ENCODE peak calls at places on chromosomes 11 and 22, in nine cellular contexts. F, O, X, J, P, E, R, V and W are unnamed samples.

GRCh38 chr22:46578251-46578823 is 40.9 kb upstream of the CELSR1 start:
- DNase-seq in F (peak), O (no peak), X (no peak), J (no peak), P (no peak), E (no peak), R (no peak), V (no peak), W (no peak)

GRCh38 chr11:98772799-98773198 is 247.9 kb upstream of the CNTN5 start:
- DNase-seq in F (no peak), O (no peak), X (no peak), J (no peak), P (no peak), E (no peak), R (no peak), V (no peak), W (no peak)

GRCh38 chr11:32431657-32432056 is 3.7 kb downstream of the WT1 start:
- DNase-seq in F (no peak), O (no peak), X (no peak), J (no peak), P (no peak), E (no peak), R (no peak), V (no peak), W (no peak)

GRCh38 chr11:122706689-122707088 is 51.2 kb downstream of the UBASH3B start:
- DNase-seq in F (no peak), O (no peak), X (no peak), J (no peak), P (peak), E (no peak), R (no peak), V (no peak), W (no peak)

GRCh38 chr11:68525930-68526329 is 65.4 kb downstream of the PPP6R3 start:
- DNase-seq in F (no peak), O (no peak), X (no peak), J (no peak), P (peak), E (no peak), R (no peak), V (no peak), W (no peak)

GRCh38 chr11:11426226-11426915 is 73.3 kb upstream of the CSNK2A3 start:
- DNase-seq in F (no peak), O (no peak), X (no peak), J (no peak), P (no peak), E (no peak), R (no peak), V (no peak), W (no peak)

GRCh38 chr22:37905534-37906363 is at the start of gene MICALL1:
- DNase-seq in F (peak), O (peak), X (no peak), J (peak), P (peak), E (peak), R (peak), V (no peak), W (peak)

GRCh38 chr11:23311986-23312940 is 452.0 kb upstream of the CCDC179 start:
- DNase-seq in F (no peak), O (no peak), X (no peak), J (no peak), P (peak), E (peak), R (no peak), V (no peak), W (no peak)

GRCh38 chr11:46668480-46669085 is 31.8 kb downstream of the ARHGAP1 start:
- DNase-seq in F (no peak), O (no peak), X (no peak), J (no peak), P (no peak), E (no peak), R (no peak), V (no peak), W (no peak)

GRCh38 chr22:32644252-32645100 is 157.0 kb upstream of the TIMP3 start:
- DNase-seq in F (no peak), O (peak), X (no peak), J (peak), P (peak), E (no peak), R (peak), V (no peak), W (no peak)

GRCh38 chr11:119660166-119660720 is 68.8 kb downstream of the NECTIN1 start:
- DNase-seq in F (no peak), O (peak), X (no peak), J (no peak), P (no peak), E (no peak), R (no peak), V (no peak), W (no peak)

DNA sequence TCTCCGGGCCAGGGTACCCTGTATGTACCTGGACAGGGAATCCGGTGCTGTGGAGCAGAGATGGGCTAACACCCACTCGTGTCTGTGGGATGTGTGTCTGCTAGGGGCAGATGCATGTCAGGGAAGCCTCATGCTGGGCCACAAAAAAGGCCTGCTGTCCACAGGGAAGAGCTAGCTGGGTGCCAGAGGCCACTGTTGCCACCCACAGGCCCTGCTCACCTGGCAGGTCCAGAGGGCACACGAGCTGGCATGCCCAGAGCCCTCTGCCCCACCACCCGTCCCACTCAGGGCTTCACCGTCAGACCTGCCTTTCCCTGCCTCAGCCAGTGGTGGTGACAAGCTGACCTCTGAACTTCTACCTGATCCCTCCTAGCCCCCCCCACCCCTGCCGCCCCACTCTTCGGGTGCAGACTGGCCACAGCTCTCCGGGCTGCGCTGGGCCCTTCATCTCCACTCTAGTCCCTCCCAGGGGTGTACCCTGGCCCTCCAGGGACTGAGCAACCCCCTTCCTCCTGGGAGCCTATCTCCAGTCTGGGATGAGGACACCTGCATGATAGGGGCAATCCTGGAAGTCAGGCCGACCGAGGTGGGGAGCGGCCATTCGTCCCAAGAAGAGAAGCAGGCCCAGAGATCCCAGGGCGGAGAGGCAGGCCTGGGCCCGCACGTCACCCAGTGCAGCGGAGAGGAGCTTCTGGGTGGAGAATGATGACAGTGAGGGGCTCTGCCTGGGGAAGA is 1.3 kb downstream of the SLC25A22 start:
- DNase-seq in F (peak), O (no peak), X (no peak), J (no peak), P (no peak), E (no peak), R (no peak), V (no peak), W (no peak)
- H3K4me3 ChIP-seq in F (peak), O (peak), X (peak), J (peak), P (peak), E (peak), R (peak), V (peak), W (peak)

DNA sequence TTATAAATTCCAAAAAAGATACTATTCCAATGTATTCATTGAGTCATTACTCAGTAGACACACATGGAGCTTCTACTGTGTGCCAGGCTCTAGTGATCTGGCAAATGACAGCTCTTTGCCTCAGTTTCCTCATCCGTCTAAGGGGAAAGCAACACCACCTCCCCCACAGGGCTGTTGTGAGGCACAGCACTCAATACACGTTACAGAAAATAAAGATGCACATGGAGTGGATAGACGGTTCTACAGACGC is 6.5 kb upstream of the MALAT1 start:
- DNase-seq in F (no peak), O (no peak), X (no peak), J (no peak), P (no peak), E (no peak), R (no peak), V (no peak), W (no peak)
- H3K4me3 ChIP-seq in F (no peak), O (no peak), X (no peak), J (no peak), P (no peak), E (peak), R (peak), V (peak), W (no peak)

GRCh38 chr11:95296165-95296564 is 65.2 kb upstream of the SESN3 start:
- DNase-seq in F (no peak), O (no peak), X (no peak), J (no peak), P (no peak), E (peak), R (no peak), V (no peak), W (no peak)

GRCh38 chr11:95296621-95297025 is 65.6 kb upstream of the SESN3 start:
- DNase-seq in F (no peak), O (no peak), X (no peak), J (no peak), P (no peak), E (no peak), R (peak), V (no peak), W (no peak)

GRCh38 chr11:95291946-95292345 is 60.9 kb upstream of the SESN3 start:
- DNase-seq in F (peak), O (no peak), X (no peak), J (no peak), P (no peak), E (no peak), R (no peak), V (no peak), W (no peak)

GRCh38 chr11:95295382-95295781 is 64.4 kb upstream of the SESN3 start:
- DNase-seq in F (no peak), O (no peak), X (no peak), J (no peak), P (no peak), E (no peak), R (no peak), V (no peak), W (no peak)

DNA sequence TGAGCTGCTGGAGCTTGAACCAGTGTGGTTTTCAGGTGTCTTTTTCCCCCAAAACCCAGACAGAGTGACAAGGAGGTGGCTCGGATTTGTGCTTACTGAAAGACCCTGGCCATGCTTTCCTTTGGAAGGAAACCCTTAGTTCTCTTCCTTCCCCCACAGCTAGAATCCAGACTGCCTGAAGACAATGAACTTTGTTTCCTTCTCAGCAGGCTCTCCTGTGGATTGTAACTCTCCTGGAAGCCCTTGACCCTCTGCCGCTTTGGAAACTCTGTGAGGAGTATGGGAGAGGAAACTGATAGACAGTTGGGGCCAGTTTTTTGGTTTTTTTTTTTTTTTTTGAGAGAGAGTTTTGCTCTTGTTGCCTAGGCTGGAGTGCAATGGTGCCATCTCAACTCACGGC is 62.1 kb upstream of the SESN3 start:
- DNase-seq in F (no peak), O (no peak), X (no peak), J (no peak), P (no peak), E (no peak), R (no peak), V (no peak), W (no peak)
- H3K4me3 ChIP-seq in F (no peak), O (no peak), X (no peak), J (no peak), P (no peak), E (no peak), R (no peak), V (no peak), W (no peak)

GRCh38 chr22:27749597-27750225 is 51.8 kb downstream of the MN1 start:
- DNase-seq in F (no peak), O (no peak), X (no peak), J (no peak), P (peak), E (no peak), R (no peak), V (no peak), W (no peak)
- H3K4me3 ChIP-seq in F (no peak), O (no peak), X (no peak), J (no peak), P (no peak), E (no peak), R (no peak), V (no peak), W (no peak)

GRCh38 chr11:85682330-85683305 is 3.4 kb downstream of the CCDC89 start:
- DNase-seq in F (peak), O (peak), X (no peak), J (peak), P (peak), E (peak), R (peak), V (peak), W (peak)
- H3K4me3 ChIP-seq in F (peak), O (peak), X (no peak), J (peak), P (peak), E (peak), R (peak), V (peak), W (peak)

GRCh38 chr11:70628881-70629844 is 230.8 kb downstream of the CTTN start:
- DNase-seq in F (peak), O (no peak), X (no peak), J (peak), P (no peak), E (peak), R (no peak), V (no peak), W (no peak)
- H3K4me3 ChIP-seq in F (no peak), O (no peak), X (no peak), J (no peak), P (no peak), E (no peak), R (no peak), V (no peak), W (no peak)

DNA sequence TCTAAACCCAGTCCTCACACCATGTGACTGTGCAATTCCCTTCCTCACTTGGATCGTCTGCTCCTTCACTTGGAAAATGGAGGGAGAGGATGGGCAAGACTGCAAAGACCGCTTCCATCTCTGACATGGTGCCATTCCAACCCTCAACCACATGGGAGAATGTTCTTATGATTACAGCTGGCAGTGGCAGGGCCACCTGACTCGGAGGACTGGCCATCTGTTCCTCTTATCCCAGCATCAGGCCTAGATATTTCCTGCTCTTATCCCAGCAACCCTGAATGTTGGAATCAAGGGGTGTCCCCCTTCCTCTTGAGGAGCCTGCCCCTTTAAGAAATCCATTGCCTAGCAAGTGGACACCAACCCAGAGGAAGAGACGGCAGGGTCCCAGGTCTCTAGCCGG is 15.4 kb downstream of the DSCAML1 start:
- DNase-seq in F (no peak), O (no peak), X (no peak), J (no peak), P (no peak), E (peak), R (no peak), V (no peak), W (no peak)
- H3K4me3 ChIP-seq in F (no peak), O (no peak), X (no peak), J (no peak), P (no peak), E (no peak), R (no peak), V (no peak), W (no peak)

DNA sequence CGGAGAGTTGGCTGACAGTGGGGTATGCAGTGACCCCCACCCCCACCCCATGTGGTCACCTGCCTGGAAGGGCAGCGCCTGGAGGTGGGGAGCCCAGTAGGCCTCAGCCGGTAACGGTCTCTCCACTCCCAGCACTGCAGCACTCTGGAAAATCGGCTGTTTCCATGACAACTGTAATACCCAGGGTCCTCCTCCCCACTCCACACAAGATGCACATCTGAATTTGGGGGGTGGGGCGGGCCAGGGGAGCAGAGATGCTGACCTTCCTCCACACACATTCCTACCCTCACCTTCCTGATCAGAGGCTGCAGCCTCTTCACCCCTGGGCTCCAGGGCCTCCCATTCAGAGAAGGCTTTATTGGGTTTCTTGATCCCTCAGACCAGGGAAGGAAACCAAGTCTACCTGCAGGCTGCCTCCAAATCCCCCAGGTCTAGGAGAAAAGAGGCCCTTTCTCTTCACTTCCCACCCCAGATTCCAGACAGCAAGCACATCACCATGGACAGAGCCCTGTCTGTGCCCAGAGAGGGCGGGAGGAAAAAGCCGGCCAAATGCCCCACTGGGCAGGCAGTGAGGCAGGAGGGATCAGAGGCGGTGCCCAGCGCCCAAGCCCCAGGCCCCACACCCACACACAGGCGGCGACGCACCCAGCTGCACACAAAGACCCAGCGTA is 46.5 kb downstream of the SLC22A12 start:
- DNase-seq in F (no peak), O (no peak), X (no peak), J (no peak), P (no peak), E (peak), R (no peak), V (no peak), W (no peak)
- H3K4me3 ChIP-seq in F (peak), O (no peak), X (peak), J (no peak), P (no peak), E (peak), R (no peak), V (no peak), W (no peak)

DNA sequence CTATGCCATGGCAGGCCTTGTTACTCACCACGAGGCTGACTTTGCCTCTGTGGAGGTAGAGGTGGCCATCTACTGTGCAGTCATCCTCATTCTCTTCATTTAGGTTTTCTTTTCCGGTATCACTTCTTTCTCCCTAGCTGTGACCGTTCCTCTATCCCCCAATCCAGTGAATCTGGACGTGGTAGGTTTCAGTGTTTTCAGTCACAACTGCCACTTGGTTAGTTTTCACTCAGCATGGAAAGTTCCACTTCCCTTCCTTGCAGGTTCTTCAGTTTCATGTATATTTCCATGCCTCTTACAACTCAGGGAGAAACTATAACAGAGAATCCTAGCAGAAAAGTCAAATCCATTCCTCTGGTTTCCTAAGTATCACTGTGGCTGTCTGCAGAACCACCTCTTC is 1.9 kb downstream of the HPS4 start:
- DNase-seq in F (no peak), O (no peak), X (no peak), J (no peak), P (no peak), E (no peak), R (no peak), V (no peak), W (no peak)
- H3K4me3 ChIP-seq in F (no peak), O (no peak), X (no peak), J (no peak), P (no peak), E (no peak), R (no peak), V (no peak), W (no peak)